ENCODE peak calls at places on chromosome 19, in four cellular contexts. H is suprapubic skin, O is esophagus muscularis mucosa, G is A549. V is an unnamed sample.

GRCh38 chr19:4191044-4191443 is 8.6 kb downstream of the ANKRD24 start:
- DNase-seq in H (no peak), O (no peak), G (no peak), V (no peak)

GRCh38 chr19:11453468-11454341 is 18.3 kb downstream of the PRKCSH start:
- DNase-seq in H (no peak), O (no peak), G (no peak), V (no peak)

GRCh38 chr19:30006206-30006605 is 64.2 kb downstream of the URI1 start:
- DNase-seq in H (no peak), O (no peak), G (no peak), V (no peak)

GRCh38 chr19:27673986-27674385 is 1539.0 kb downstream of the UQCRFS1 start:
- DNase-seq in H (peak), O (peak), G (no peak), V (no peak)

GRCh38 chr19:21028969-21029268 is 8.5 kb downstream of the ZNF430 start:
- DNase-seq in H (no peak), O (no peak), G (no peak), V (no peak)

GRCh38 chr19:33514885-33515485 is 6.6 kb downstream of the PEPD start:
- DNase-seq in H (no peak), O (no peak), G (no peak), V (peak)

GRCh38 chr19:28971011-28971410 is 241.9 kb downstream of the UQCRFS1 start:
- DNase-seq in H (no peak), O (no peak), G (no peak), V (no peak)

GRCh38 chr19:44757735-44758505 is 9.4 kb downstream of the BCL3 start:
- DNase-seq in H (no peak), O (no peak), G (no peak), V (peak)

GRCh38 chr19:18340237-18340989 is at the start of gene PGPEP1:
- DNase-seq in H (peak), O (no peak), G (no peak), V (peak)

GRCh38 chr19:3478409-3479176 is 1.7 kb downstream of the SMIM24 start:
- DNase-seq in H (peak), O (no peak), G (no peak), V (no peak)

GRCh38 chr19:33550741-33551140 is 29.1 kb upstream of the PEPD start:
- DNase-seq in H (no peak), O (no peak), G (no peak), V (no peak)

GRCh38 chr19:31226536-31226935 is 122.7 kb downstream of the TSHZ3 start:
- DNase-seq in H (no peak), O (no peak), G (no peak), V (no peak)
- TF ChIP-seq EP300 in H (no peak), O (no peak), G (no peak), V (no peak)

GRCh38 chr19:36041831-36042230 is 9.2 kb upstream of the CLIP3 start:
- DNase-seq in H (no peak), O (no peak), G (no peak), V (no peak)
- TF ChIP-seq EP300 in H (no peak), O (no peak), G (no peak), V (no peak)

DNA sequence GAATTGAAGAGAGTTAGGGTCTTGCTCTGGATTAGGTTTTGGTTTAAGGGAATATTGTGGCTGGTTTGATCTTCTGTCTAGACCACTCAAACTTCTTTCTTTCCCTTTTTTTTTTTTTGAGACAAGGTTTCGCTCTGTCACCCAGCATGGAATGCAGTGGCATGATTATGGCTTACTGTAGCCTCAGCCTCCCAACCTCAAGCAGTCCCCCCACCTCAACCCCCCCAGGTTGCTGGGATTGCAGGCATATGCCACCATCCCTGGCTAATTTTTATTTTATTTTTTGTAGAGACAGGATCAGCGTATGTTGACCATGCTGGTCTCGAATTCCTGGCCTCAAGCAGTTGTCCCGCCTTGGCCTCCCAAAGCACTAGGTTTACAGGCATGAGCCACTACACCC is 21.2 kb downstream of the ARHGAP35 start:
- DNase-seq in H (no peak), O (no peak), G (no peak), V (no peak)
- TF ChIP-seq EP300 in H (no peak), O (no peak), G (no peak), V (no peak)

GRCh38 chr19:38851622-38852230 is 1.9 kb upstream of the HNRNPL start:
- DNase-seq in H (peak), O (peak), G (peak), V (peak)
- TF ChIP-seq EP300 in H (peak), O (no peak), G (no peak), V (peak)

GRCh38 chr19:1010586-1011510 is 10.1 kb downstream of the TMEM259 start:
- DNase-seq in H (no peak), O (no peak), G (no peak), V (no peak)
- TF ChIP-seq EP300 in H (no peak), O (no peak), G (no peak), V (no peak)

GRCh38 chr19:7632340-7633203 is 947 bp downstream of the PCP2 start:
- DNase-seq in H (no peak), O (no peak), G (no peak), V (no peak)

GRCh38 chr19:7628589-7629311 is 595 bp downstream of the XAB2 start:
- DNase-seq in H (no peak), O (no peak), G (no peak), V (no peak)

GRCh38 chr19:7631577-7631976 is 1.9 kb downstream of the PCP2 start:
- DNase-seq in H (no peak), O (no peak), G (no peak), V (no peak)

GRCh38 chr19:7627166-7627565 is 2.2 kb downstream of the XAB2 start:
- DNase-seq in H (no peak), O (no peak), G (no peak), V (no peak)

DNA sequence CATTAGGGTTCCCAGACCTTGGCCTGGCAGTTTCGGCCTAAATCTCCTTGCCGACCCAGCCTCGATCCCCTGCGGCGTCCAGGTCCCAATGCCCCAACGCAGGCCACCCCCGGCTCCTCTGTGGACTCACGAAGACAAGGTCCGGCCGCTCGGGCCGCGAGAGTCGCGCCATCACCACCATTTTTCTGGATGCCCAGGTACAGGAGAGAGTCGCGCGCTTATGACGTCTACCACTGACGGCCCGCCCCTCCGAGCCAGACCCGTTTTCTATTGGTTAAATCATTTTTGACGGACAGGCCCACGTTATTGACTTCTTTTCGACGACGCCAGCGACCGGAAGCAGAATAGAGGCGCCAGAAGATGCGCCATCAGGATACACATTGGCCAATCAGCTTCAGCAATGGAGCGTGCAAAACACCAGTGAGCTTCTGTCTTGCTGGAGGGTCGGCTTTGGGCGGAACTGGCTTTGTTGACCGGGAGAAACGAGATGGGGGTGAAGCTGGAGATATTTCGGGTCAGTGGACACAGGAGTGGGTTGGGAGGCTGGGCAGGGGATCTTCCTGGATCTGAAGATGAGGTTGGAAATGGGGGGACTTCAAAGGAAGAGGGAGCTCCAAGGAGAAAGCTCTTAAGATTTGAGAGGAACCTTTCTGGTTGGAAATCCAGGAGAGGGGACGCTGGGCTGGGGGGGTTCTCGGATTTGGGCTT is at the start of the genes PET100 and XAB2:
- DNase-seq in H (peak), O (peak), G (peak), V (peak)
- TF ChIP-seq EP300 in H (no peak), O (no peak), G (no peak), V (peak)